ENCODE peak calls at places on chromosomes 16 and 17, in seven cellular contexts. S, L, A, H, V, U and Q are unnamed samples.
A peak's percentile ranks its signal among the peaks of the same experiment; 100 is the strongest.

GRCh38 chr17:50660042-50660886 is 25.6 kb downstream of the ABCC3 start:
- DNase-seq in S (no peak), L (no peak), A (no peak), H (no peak), V (no peak), U (no peak), Q (no peak)

GRCh38 chr17:2871720-2872119 is 75.5 kb downstream of the RAP1GAP2 start:
- DNase-seq in S (no peak), L (peak; percentile 14), A (no peak), H (no peak), V (no peak), U (no peak), Q (no peak)

GRCh38 chr16:10039220-10040096 is 142.8 kb downstream of the GRIN2A start:
- DNase-seq in S (no peak), L (no peak), A (peak; percentile 16), H (no peak), V (no peak), U (no peak), Q (peak; percentile 26)

GRCh38 chr16:30951785-30952184 is 2.9 kb downstream of the ORAI3 start:
- DNase-seq in S (no peak), L (no peak), A (no peak), H (no peak), V (no peak), U (peak; percentile 95), Q (no peak)

GRCh38 chr16:51763072-51763658 is 612.1 kb upstream of the SALL1 start:
- DNase-seq in S (no peak), L (no peak), A (no peak), H (no peak), V (no peak), U (no peak), Q (no peak)

GRCh38 chr16:81450783-81451491 is 6.3 kb downstream of the CMIP start:
- DNase-seq in S (no peak), L (no peak), A (no peak), H (no peak), V (peak; percentile 47), U (no peak), Q (no peak)

GRCh38 chr17:72646176-72646575 is 446.3 kb downstream of the SLC39A11 start:
- DNase-seq in S (no peak), L (no peak), A (no peak), H (no peak), V (no peak), U (no peak), Q (no peak)

GRCh38 chr17:2631211-2631610 is 37.8 kb downstream of the PAFAH1B1 start:
- DNase-seq in S (no peak), L (peak; percentile 14), A (no peak), H (no peak), V (no peak), U (no peak), Q (no peak)

GRCh38 chr16:62041401-62041800 is 5.2 kb upstream of the CDH8 start:
- DNase-seq in S (peak; percentile 3), L (peak; percentile 27), A (no peak), H (peak; percentile 65), V (no peak), U (no peak), Q (peak; percentile 23)

GRCh38 chr16:68490829-68491575 is 42.7 kb upstream of the SMPD3 start:
- DNase-seq in S (peak; percentile 84), L (peak; percentile 91), A (no peak), H (peak; percentile 24), V (no peak), U (no peak), Q (no peak)

GRCh38 chr16:3481696-3482658 is 13.3 kb downstream of the C16orf90 start:
- DNase-seq in S (no peak), L (no peak), A (peak; percentile 30), H (no peak), V (no peak), U (no peak), Q (no peak)

GRCh38 chr17:72502111-72502939 is 381.5 kb downstream of the SOX9 start:
- DNase-seq in S (no peak), L (no peak), A (no peak), H (peak; percentile 35), V (no peak), U (no peak), Q (no peak)

GRCh38 chr16:77157346-77157745 is 33.6 kb upstream of the MON1B start:
- DNase-seq in S (no peak), L (no peak), A (no peak), H (no peak), V (no peak), U (no peak), Q (no peak)

GRCh38 chr16:75074920-75075687 is 41.5 kb downstream of the LDHD start:
- DNase-seq in S (no peak), L (no peak), A (peak; percentile 74), H (no peak), V (peak; percentile 90), U (no peak), Q (peak; percentile 67)

GRCh38 chr17:78142113-78142861 is 3.9 kb upstream of the C17orf99 start:
- DNase-seq in S (peak; percentile 87), L (peak; percentile 99), A (no peak), H (peak; percentile 13), V (peak; percentile 22), U (no peak), Q (no peak)

GRCh38 chr17:34556384-34556783 is 23.0 kb upstream of the TMEM132E start:
- DNase-seq in S (no peak), L (no peak), A (no peak), H (no peak), V (peak; percentile 12), U (no peak), Q (no peak)

GRCh38 chr17:51046527-51047384 is 73.9 kb downstream of the SPAG9 start:
- DNase-seq in S (no peak), L (peak; percentile 82), A (no peak), H (peak; percentile 85), V (no peak), U (peak; percentile 91), Q (no peak)

GRCh38 chr16:58815188-58815888 is 81.2 kb upstream of the GOT2 start:
- DNase-seq in S (no peak), L (peak; percentile 60), A (no peak), H (no peak), V (no peak), U (no peak), Q (no peak)

GRCh38 chr16:4684030-4684715 is 9.2 kb upstream of the NUDT16L1 start:
- DNase-seq in S (no peak), L (no peak), A (no peak), H (no peak), V (no peak), U (peak; percentile 56), Q (no peak)

GRCh38 chr16:4682084-4682581 is 11.2 kb upstream of the NUDT16L1 start:
- DNase-seq in S (no peak), L (no peak), A (no peak), H (no peak), V (no peak), U (no peak), Q (no peak)

GRCh38 chr16:4683255-4684029 is 9.9 kb upstream of the NUDT16L1 start:
- DNase-seq in S (no peak), L (no peak), A (no peak), H (no peak), V (no peak), U (peak; percentile 71), Q (no peak)

GRCh38 chr16:4681471-4682083 is 11.8 kb upstream of the NUDT16L1 start:
- DNase-seq in S (no peak), L (no peak), A (no peak), H (no peak), V (peak; percentile 43), U (no peak), Q (no peak)

GRCh38 chr16:4682616-4683254 is 10.6 kb upstream of the NUDT16L1 start:
- DNase-seq in S (no peak), L (peak; percentile 44), A (no peak), H (peak; percentile 14), V (peak; percentile 64), U (peak; percentile 77), Q (no peak)
- TF ChIP-seq CTCF in S (peak; percentile 13), L (peak; percentile 30), A (peak; percentile 16), H (peak; percentile 79), V (peak; percentile 31), U (peak; percentile 6), Q (no peak)

GRCh38 chr17:45371414-45372324 is 54.8 kb upstream of the MAP3K14 start:
- DNase-seq in S (peak; percentile 100), L (peak; percentile 96), A (no peak), H (peak; percentile 94), V (peak; percentile 70), U (peak; percentile 90), Q (no peak)
- TF ChIP-seq CTCF in S (no peak), L (peak; percentile 7), A (no peak), H (peak; percentile 31), V (no peak), U (no peak), Q (no peak)

GRCh38 chr17:36850794-36851193 is 86.5 kb upstream of the LHX1 start:
- DNase-seq in S (no peak), L (peak; percentile 66), A (no peak), H (peak; percentile 73), V (no peak), U (no peak), Q (no peak)

GRCh38 chr17:36847293-36847645 is 90.0 kb upstream of the LHX1 start:
- DNase-seq in S (no peak), L (no peak), A (no peak), H (no peak), V (no peak), U (no peak), Q (no peak)

GRCh38 chr17:36851230-36851629 is 86.0 kb upstream of the LHX1 start:
- DNase-seq in S (peak; percentile 54), L (peak; percentile 43), A (no peak), H (no peak), V (no peak), U (no peak), Q (no peak)

GRCh38 chr17:36848008-36848902 is 89.0 kb upstream of the LHX1 start:
- DNase-seq in S (no peak), L (no peak), A (no peak), H (no peak), V (no peak), U (no peak), Q (no peak)

GRCh38 chr17:36849871-36850348 is 87.4 kb upstream of the LHX1 start:
- DNase-seq in S (peak; percentile 50), L (peak; percentile 58), A (no peak), H (peak; percentile 75), V (peak; percentile 72), U (no peak), Q (peak; percentile 48)
- TF ChIP-seq CTCF in S (peak; percentile 59), L (peak; percentile 15), A (no peak), H (peak; percentile 56), V (no peak), U (no peak), Q (no peak)

DNA sequence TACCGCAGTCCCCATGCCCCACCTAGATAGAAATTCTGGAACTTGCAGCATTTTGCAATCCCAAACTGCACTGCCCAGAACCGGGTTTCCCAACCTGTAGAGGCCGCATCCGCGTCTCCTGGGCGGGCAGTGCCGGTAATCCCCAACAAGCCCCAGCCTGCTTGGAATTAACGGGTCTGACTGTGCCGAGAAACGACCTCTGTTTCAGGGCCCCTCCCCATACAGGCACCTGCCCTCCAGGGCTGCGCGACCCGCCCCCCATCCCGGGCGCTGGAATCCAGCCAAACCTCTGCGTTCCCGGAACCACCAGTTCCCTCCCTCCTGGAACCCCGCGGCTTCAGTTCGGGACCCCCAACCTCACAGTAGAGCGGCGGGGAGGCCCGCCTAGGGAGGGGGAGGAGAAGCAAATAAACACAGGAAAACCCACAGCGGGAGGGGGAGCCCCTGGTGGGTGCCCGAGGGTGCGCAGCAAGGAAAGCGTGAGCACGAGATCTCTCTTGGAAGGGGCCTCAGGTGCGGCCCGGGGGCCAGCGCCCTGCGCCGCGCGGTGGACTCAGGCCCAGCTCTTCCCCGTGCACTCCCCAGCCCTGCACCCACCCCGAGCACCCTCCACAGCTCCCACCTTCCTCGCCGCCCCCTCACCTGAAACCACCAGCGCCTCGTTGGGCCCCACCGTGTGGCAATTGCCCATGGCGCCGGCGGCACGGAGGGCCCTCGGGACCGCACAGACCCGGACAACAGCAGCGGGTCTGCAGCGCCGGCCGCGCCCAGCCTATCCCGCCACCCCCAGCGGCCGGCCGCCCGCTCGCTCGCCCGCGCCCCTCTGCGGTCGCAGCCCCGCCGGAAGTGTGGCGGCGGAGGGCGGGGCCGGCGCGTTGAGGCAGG is at the start of gene FLOT2:
- DNase-seq in S (peak; percentile 61), L (peak; percentile 93), A (peak; percentile 80), H (no peak), V (peak; percentile 83), U (peak; percentile 87), Q (peak; percentile 67)
- TF ChIP-seq CTCF in S (peak; percentile 41), L (peak; percentile 24), A (peak; percentile 57), H (peak; percentile 53), V (peak; percentile 38), U (peak; percentile 12), Q (no peak)